ENCODE peak calls at places on chromosomes 12 and 14, in eight cellular contexts. T is T follicular helper cell; M is substantia nigra; G is IMR-90; B is naive thymus-derived CD4-positive, alpha-beta T cell; F is heart left ventricle; L is GM23248; D is MG63. O is an unnamed sample.

GRCh38 chr14:36028218-36028617 is 148.3 kb downstream of the PTCSC3 start:
- DNase-seq in T (no peak), L (no peak), D (no peak), F (no peak), B (no peak), M (no peak), G (no peak), O (no peak)

GRCh38 chr12:84732941-84733340 is 179.7 kb downstream of the SLC6A15 start:
- DNase-seq in F (no peak), L (no peak), B (no peak), M (no peak), D (no peak), T (no peak), G (no peak), O (no peak)

GRCh38 chr14:29243355-29243754 is 476.8 kb downstream of the FOXG1 start:
- DNase-seq in F (no peak), T (no peak), D (peak), B (no peak), M (no peak), L (peak), G (peak), O (no peak)

GRCh38 chr14:31268216-31268615 is 60.6 kb upstream of the HECTD1 start:
- DNase-seq in G (no peak), M (no peak), T (no peak), D (no peak), F (no peak), L (no peak), B (no peak), O (no peak)

GRCh38 chr12:51419473-51420228 is 5.0 kb upstream of the SLC4A8 start:
- DNase-seq in G (no peak), M (no peak), B (no peak), D (no peak), L (peak), F (no peak), T (no peak), O (no peak)

GRCh38 chr12:124684971-124685688 is 117.7 kb upstream of the NCOR2 start:
- DNase-seq in M (no peak), G (peak), T (no peak), B (no peak), L (peak), F (no peak), D (peak), O (no peak)

GRCh38 chr12:106113042-106113441 is 25.7 kb downstream of the NUAK1 start:
- DNase-seq in D (peak), B (no peak), M (no peak), L (peak), G (peak), F (no peak), T (no peak), O (no peak)

GRCh38 chr12:48779869-48780268 is 9.0 kb downstream of the ADCY6 start:
- DNase-seq in M (no peak), G (peak), T (no peak), L (peak), F (peak), D (no peak), B (no peak), O (no peak)

GRCh38 chr12:21337959-21338704 is 3.4 kb upstream of the SLCO1A2 start:
- DNase-seq in M (no peak), T (no peak), L (no peak), G (no peak), D (no peak), F (no peak), B (no peak), O (no peak)

GRCh38 chr12:1933342-1933992 is 15.0 kb upstream of the CACNA2D4 start:
- DNase-seq in B (no peak), F (no peak), M (no peak), G (peak), D (peak), T (no peak), L (peak), O (no peak)

GRCh38 chr14:31881531-31882310 is 195.4 kb upstream of the ARHGAP5 start:
- DNase-seq in G (peak), F (no peak), M (no peak), T (no peak), D (no peak), L (peak), B (no peak), O (no peak)

GRCh38 chr14:85471156-85471555 is 58.8 kb upstream of the FLRT2 start:
- DNase-seq in B (no peak), M (no peak), D (no peak), L (peak), G (peak), F (no peak), T (no peak), O (no peak)

GRCh38 chr12:49827351-49828099 is 688 bp downstream of the NCKAP5L start:
- DNase-seq in L (peak), B (peak), T (peak), D (peak), M (peak), G (peak), F (peak), O (no peak)

GRCh38 chr12:117485984-117486839 is 124.8 kb upstream of the NOS1 start:
- DNase-seq in G (no peak), L (peak), B (no peak), F (no peak), M (no peak), D (no peak), T (no peak), O (no peak)

GRCh38 chr12:93526786-93527428 is 45.6 kb upstream of the SOCS2 start:
- DNase-seq in G (peak), F (no peak), B (no peak), T (no peak), M (no peak), L (peak), D (peak), O (no peak)

GRCh38 chr14:25904446-25904845 is 693.4 kb downstream of the NOVA1 start:
- DNase-seq in G (no peak), M (no peak), D (no peak), B (no peak), T (no peak), L (no peak), F (no peak), O (no peak)

GRCh38 chr12:49219417-49220026 is 30.6 kb upstream of the TUBA1A start:
- DNase-seq in M (no peak), G (no peak), F (no peak), L (no peak), D (no peak), T (no peak), B (no peak), O (no peak)

GRCh38 chr14:43503508-43503907 is 1003.6 kb downstream of the FSCB start:
- DNase-seq in B (no peak), T (no peak), F (no peak), L (peak), G (no peak), M (no peak), D (no peak), O (no peak)

GRCh38 chr12:99277988-99278387 is 369.6 kb upstream of the GARIN6 start:
- DNase-seq in D (no peak), T (no peak), F (no peak), G (no peak), B (no peak), M (no peak), L (no peak), O (no peak)

GRCh38 chr12:103505371-103506236 is 9.8 kb upstream of the C12orf42 start:
- DNase-seq in D (no peak), F (no peak), T (no peak), M (no peak), L (no peak), G (no peak), B (no peak), O (no peak)

GRCh38 chr14:98022541-98023520 is 1225.6 kb downstream of the VRK1 start:
- DNase-seq in L (no peak), M (no peak), D (no peak), F (no peak), G (no peak), B (no peak), T (no peak), O (no peak)

GRCh38 chr14:74048291-74048690 is 29.1 kb downstream of the BBOF1 start:
- DNase-seq in G (peak), L (peak), F (no peak), D (no peak), T (no peak), B (no peak), M (no peak), O (no peak)

GRCh38 chr14:95220663-95221231 is 63.4 kb upstream of the DICER1 start:
- DNase-seq in M (no peak), L (peak), T (no peak), G (peak), B (no peak), F (no peak), D (no peak), O (no peak)

GRCh38 chr12:106760184-106760531 is 14.3 kb upstream of the RIC8B start:
- DNase-seq in F (no peak), M (no peak), B (peak), L (no peak), T (peak), G (peak), D (no peak), O (peak)

GRCh38 chr12:95102916-95103671 is 29.7 kb upstream of the NR2C1 start:
- DNase-seq in L (peak), G (peak), B (no peak), M (no peak), D (peak), F (no peak), T (no peak), O (no peak)

GRCh38 chr14:19878029-19878642 is 3.2 kb downstream of the OR4K2 start:
- DNase-seq in L (peak), F (no peak), T (no peak), B (no peak), D (no peak), M (no peak), G (no peak), O (no peak)

GRCh38 chr14:24259282-24260025 is 3.5 kb downstream of the TGM1 start:
- DNase-seq in F (no peak), D (peak), L (peak), G (no peak), T (no peak), B (no peak), M (no peak), O (no peak)

GRCh38 chr12:107436376-107436775 is 249.2 kb upstream of the PWP1 start:
- DNase-seq in F (no peak), L (peak), T (no peak), G (peak), B (no peak), D (peak), M (no peak), O (no peak)

GRCh38 chr12:24838531-24838950 is 110.4 kb downstream of the BCAT1 start:
- DNase-seq in D (no peak), M (no peak), L (peak), T (no peak), G (peak), F (no peak), B (no peak), O (no peak)

GRCh38 chr14:65302571-65303184 is 109.9 kb upstream of the FUT8 start:
- DNase-seq in T (no peak), L (peak), D (no peak), B (no peak), G (no peak), F (no peak), M (no peak), O (no peak)

GRCh38 chr14:101084436-101084826 is 180.9 kb upstream of the RTL1 start:
- DNase-seq in D (no peak), F (no peak), B (no peak), G (no peak), M (no peak), T (no peak), L (no peak), O (no peak)

GRCh38 chr12:19130224-19131019 is 889 bp downstream of the PLEKHA5 start:
- DNase-seq in F (peak), D (peak), M (peak), B (peak), T (no peak), G (no peak), L (peak), O (no peak)

GRCh38 chr14:34098045-34098984 is 147.4 kb upstream of the EGLN3 start:
- DNase-seq in D (no peak), T (no peak), F (peak), M (peak), L (peak), B (no peak), G (peak), O (peak)

O was measured in B cell.